ENCODE peak calls at places on chromosomes 5 and 9, in four cellular contexts. One of them, this sample, is unnamed.

GRCh38 chr5:135724475-135725065 is 109.9 kb upstream of the SLC25A48 start:
- DNase-seq in neuronal stem cell: no peak
- DNase-seq in IMR-90: no peak
- DNase-seq in mesenchymal stem cell: no peak
- DNase-seq in this sample: no peak

GRCh38 chr5:104513194-104513602 is 950.6 kb upstream of the NUDT12 start:
- DNase-seq in neuronal stem cell: no peak
- DNase-seq in IMR-90: peak
- DNase-seq in mesenchymal stem cell: peak
- DNase-seq in this sample: no peak

GRCh38 chr9:10059044-10059443 is 553.8 kb downstream of the PTPRD start:
- DNase-seq in neuronal stem cell: no peak
- DNase-seq in IMR-90: peak
- DNase-seq in mesenchymal stem cell: peak
- DNase-seq in this sample: no peak

GRCh38 chr5:54643679-54644078 is 126.1 kb downstream of the SNX18 start:
- DNase-seq in neuronal stem cell: no peak
- DNase-seq in IMR-90: peak
- DNase-seq in mesenchymal stem cell: peak
- DNase-seq in this sample: no peak

GRCh38 chr5:61805101-61805500 is 473.0 kb downstream of the ZSWIM6 start:
- DNase-seq in neuronal stem cell: no peak
- DNase-seq in IMR-90: peak
- DNase-seq in mesenchymal stem cell: peak
- DNase-seq in this sample: no peak

GRCh38 chr5:95113489-95113888 is 171.4 kb downstream of the MCTP1 start:
- DNase-seq in neuronal stem cell: no peak
- DNase-seq in IMR-90: peak
- DNase-seq in mesenchymal stem cell: peak
- DNase-seq in this sample: peak

GRCh38 chr5:128213340-128213739 is 129.8 kb downstream of the SLC12A2 start:
- DNase-seq in neuronal stem cell: peak
- DNase-seq in IMR-90: peak
- DNase-seq in mesenchymal stem cell: peak
- DNase-seq in this sample: peak

GRCh38 chr5:16674750-16675149 is 58.0 kb upstream of the RETREG1 start:
- DNase-seq in neuronal stem cell: no peak
- DNase-seq in IMR-90: no peak
- DNase-seq in mesenchymal stem cell: no peak
- DNase-seq in this sample: no peak

GRCh38 chr9:87324613-87325194 is 173.0 kb upstream of the DAPK1 start:
- DNase-seq in neuronal stem cell: peak
- DNase-seq in IMR-90: peak
- DNase-seq in mesenchymal stem cell: peak
- DNase-seq in this sample: no peak

GRCh38 chr5:35319231-35320002 is 89.1 kb upstream of the PRLR start:
- DNase-seq in neuronal stem cell: no peak
- DNase-seq in IMR-90: peak
- DNase-seq in mesenchymal stem cell: peak
- DNase-seq in this sample: no peak

GRCh38 chr9:80351612-80352011 is 779.8 kb downstream of the TLE4 start:
- DNase-seq in neuronal stem cell: no peak
- DNase-seq in IMR-90: no peak
- DNase-seq in mesenchymal stem cell: no peak
- DNase-seq in this sample: no peak

GRCh38 chr5:142613231-142613630 is 72.7 kb downstream of the FGF1 start:
- DNase-seq in neuronal stem cell: no peak
- DNase-seq in IMR-90: peak
- DNase-seq in mesenchymal stem cell: no peak
- DNase-seq in this sample: no peak

GRCh38 chr9:13786131-13786530 is 506.6 kb upstream of the MPDZ start:
- DNase-seq in neuronal stem cell: no peak
- DNase-seq in IMR-90: peak
- DNase-seq in mesenchymal stem cell: no peak
- DNase-seq in this sample: no peak

GRCh38 chr9:107733530-107733907 is 243.9 kb upstream of the KLF4 start:
- DNase-seq in neuronal stem cell: no peak
- DNase-seq in IMR-90: no peak
- DNase-seq in mesenchymal stem cell: no peak
- DNase-seq in this sample: no peak
- H3K27ac ChIP-seq in neuronal stem cell: no peak
- H3K27ac ChIP-seq in IMR-90: peak
- H3K27ac ChIP-seq in mesenchymal stem cell: no peak
- H3K27ac ChIP-seq in this sample: no peak

GRCh38 chr5:81181576-81182316 is 51.4 kb upstream of the CKMT2 start:
- DNase-seq in neuronal stem cell: no peak
- DNase-seq in IMR-90: no peak
- DNase-seq in mesenchymal stem cell: no peak
- DNase-seq in this sample: no peak
- H3K14ac ChIP-seq in neuronal stem cell: no peak
- H3K14ac ChIP-seq in IMR-90: no peak
- H3K14ac ChIP-seq in mesenchymal stem cell: no peak
- H3K14ac ChIP-seq in this sample: no peak

GRCh38 chr5:171927345-171927941 is 79.0 kb downstream of the FBXW11 start:
- DNase-seq in neuronal stem cell: no peak
- DNase-seq in IMR-90: peak
- DNase-seq in mesenchymal stem cell: peak
- DNase-seq in this sample: no peak

GRCh38 chr5:171920765-171921391 is 85.6 kb downstream of the FBXW11 start:
- DNase-seq in neuronal stem cell: no peak
- DNase-seq in IMR-90: no peak
- DNase-seq in mesenchymal stem cell: no peak
- DNase-seq in this sample: no peak

GRCh38 chr5:171926311-171926710 is 80.1 kb downstream of the FBXW11 start:
- DNase-seq in neuronal stem cell: no peak
- DNase-seq in IMR-90: no peak
- DNase-seq in mesenchymal stem cell: no peak
- DNase-seq in this sample: no peak

GRCh38 chr5:171924493-171925122 is 81.8 kb downstream of the FBXW11 start:
- DNase-seq in neuronal stem cell: no peak
- DNase-seq in IMR-90: no peak
- DNase-seq in mesenchymal stem cell: no peak
- DNase-seq in this sample: peak
- H4K91ac ChIP-seq in neuronal stem cell: no peak
- H4K91ac ChIP-seq in IMR-90: no peak
- H4K91ac ChIP-seq in mesenchymal stem cell: peak
- H4K91ac ChIP-seq in this sample: no peak

GRCh38 chr5:6485441-6485840 is 36.8 kb downstream of the UBE2QL1 start:
- DNase-seq in neuronal stem cell: no peak
- DNase-seq in IMR-90: no peak
- DNase-seq in mesenchymal stem cell: no peak
- DNase-seq in this sample: no peak

GRCh38 chr5:6486074-6486473 is 37.4 kb downstream of the UBE2QL1 start:
- DNase-seq in neuronal stem cell: no peak
- DNase-seq in IMR-90: no peak
- DNase-seq in mesenchymal stem cell: no peak
- DNase-seq in this sample: no peak

GRCh38 chr5:6490246-6490645 is 41.6 kb downstream of the UBE2QL1 start:
- DNase-seq in neuronal stem cell: no peak
- DNase-seq in IMR-90: no peak
- DNase-seq in mesenchymal stem cell: no peak
- DNase-seq in this sample: no peak

GRCh38 chr5:6489786-6490185 is 41.1 kb downstream of the UBE2QL1 start:
- DNase-seq in neuronal stem cell: no peak
- DNase-seq in IMR-90: no peak
- DNase-seq in mesenchymal stem cell: no peak
- DNase-seq in this sample: no peak

DNA sequence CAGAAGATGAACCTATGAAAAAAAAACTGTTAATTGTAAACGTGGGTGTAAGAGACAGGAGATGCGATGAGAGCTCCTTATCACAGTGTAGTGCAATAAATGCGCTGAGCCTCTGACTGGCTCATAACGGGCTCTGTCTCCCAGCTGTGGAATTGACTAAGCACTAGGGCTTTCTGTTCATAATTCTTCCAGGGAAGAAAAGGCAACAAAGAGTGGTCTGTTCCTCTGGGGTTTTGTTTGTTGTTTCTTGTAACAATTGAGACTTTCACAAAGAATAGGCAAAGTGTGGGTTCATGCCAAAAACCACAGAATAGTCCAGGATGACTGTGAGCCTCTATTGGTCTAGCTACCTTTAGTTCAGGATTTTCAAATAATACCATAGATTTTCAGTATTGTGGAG is 39.4 kb downstream of the UBE2QL1 start:
- DNase-seq in neuronal stem cell: no peak
- DNase-seq in IMR-90: no peak
- DNase-seq in mesenchymal stem cell: no peak
- DNase-seq in this sample: no peak
- H3K27ac ChIP-seq in neuronal stem cell: no peak
- H3K27ac ChIP-seq in IMR-90: no peak
- H3K27ac ChIP-seq in mesenchymal stem cell: no peak
- H3K27ac ChIP-seq in this sample: no peak

DNA sequence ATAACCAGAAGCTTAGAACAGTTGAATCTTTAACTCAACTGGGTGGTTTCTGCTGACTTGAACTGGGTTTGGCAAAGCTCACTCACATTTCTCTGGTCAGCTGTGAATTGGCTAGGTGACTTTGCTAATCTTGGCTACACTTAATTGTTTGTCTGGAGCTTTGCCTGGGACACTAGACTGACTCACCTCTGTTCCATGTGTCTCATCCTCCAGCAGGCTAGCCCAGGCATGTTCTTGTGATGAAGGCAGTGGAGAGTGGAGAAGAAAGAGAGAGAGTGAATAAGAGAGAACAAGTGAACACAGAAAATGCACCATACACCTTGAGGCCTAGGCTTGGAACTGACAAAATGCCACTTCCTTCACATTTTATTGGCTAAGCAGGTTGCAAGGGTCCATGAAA is 32.6 kb downstream of the SPATA31D1 start:
- DNase-seq in neuronal stem cell: no peak
- DNase-seq in IMR-90: peak
- DNase-seq in mesenchymal stem cell: peak
- DNase-seq in this sample: no peak
- H3K14ac ChIP-seq in neuronal stem cell: no peak
- H3K14ac ChIP-seq in IMR-90: peak
- H3K14ac ChIP-seq in mesenchymal stem cell: no peak
- H3K14ac ChIP-seq in this sample: no peak

GRCh38 chr9:121253162-121253561 is 14.8 kb upstream of the GSN start:
- DNase-seq in neuronal stem cell: no peak
- DNase-seq in IMR-90: no peak
- DNase-seq in mesenchymal stem cell: no peak
- DNase-seq in this sample: no peak
- H4K91ac ChIP-seq in neuronal stem cell: no peak
- H4K91ac ChIP-seq in IMR-90: no peak
- H4K91ac ChIP-seq in mesenchymal stem cell: no peak
- H4K91ac ChIP-seq in this sample: no peak

DNA sequence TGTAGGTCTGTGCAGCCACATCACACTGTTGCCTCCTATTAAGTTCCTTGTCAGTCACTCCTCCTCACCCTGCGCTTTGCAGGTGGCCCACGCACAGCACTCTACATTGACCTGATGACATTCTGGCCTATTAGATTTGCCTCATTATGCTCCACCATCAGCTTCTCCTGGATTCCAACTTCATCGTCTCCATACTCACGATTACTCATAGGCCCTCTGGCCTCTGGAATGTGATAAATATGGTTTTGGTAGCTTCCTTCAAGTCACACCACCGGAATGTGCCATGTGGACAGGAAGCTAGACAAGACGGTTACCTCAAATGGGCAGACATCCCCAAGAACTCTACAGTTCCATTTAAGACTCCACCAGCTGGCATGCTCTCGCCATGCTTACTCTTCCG is 158.0 kb upstream of the LHFPL2 start:
- DNase-seq in neuronal stem cell: no peak
- DNase-seq in IMR-90: peak
- DNase-seq in mesenchymal stem cell: peak
- DNase-seq in this sample: no peak
- H3K27ac ChIP-seq in neuronal stem cell: no peak
- H3K27ac ChIP-seq in IMR-90: peak
- H3K27ac ChIP-seq in mesenchymal stem cell: peak
- H3K27ac ChIP-seq in this sample: no peak

This sample was measured in H9.